ENCODE peak calls at places on chromosome 13, in six cellular contexts. E, X, C, Q, V and H are unnamed samples.

GRCh38 chr13:73602295-73602694 is 531.9 kb downstream of the KLF12 start:
- DNase-seq in E (no peak), X (no peak), C (no peak), Q (peak), V (no peak), H (no peak)

GRCh38 chr13:66546534-66547379 is 683.4 kb downstream of the PCDH9 start:
- DNase-seq in E (peak), X (no peak), C (no peak), Q (peak), V (no peak), H (no peak)

GRCh38 chr13:23323946-23324709 is 109.4 kb downstream of the SACS start:
- DNase-seq in E (no peak), X (no peak), C (no peak), Q (peak), V (no peak), H (no peak)

GRCh38 chr13:20553309-20553708 is 13.6 kb upstream of the IFT88 start:
- DNase-seq in E (no peak), X (no peak), C (no peak), Q (no peak), V (no peak), H (no peak)

GRCh38 chr13:24270639-24271131 is 38.7 kb upstream of the C1QTNF9 start:
- DNase-seq in E (no peak), X (peak), C (peak), Q (peak), V (peak), H (no peak)

GRCh38 chr13:80382576-80382975 is 41.6 kb upstream of the SPRY2 start:
- DNase-seq in E (no peak), X (no peak), C (no peak), Q (no peak), V (no peak), H (no peak)

GRCh38 chr13:113122571-113123225 is at the start of gene F10:
- DNase-seq in E (peak), X (peak), C (peak), Q (peak), V (no peak), H (no peak)

GRCh38 chr13:75326173-75327131 is 155.5 kb downstream of the TBC1D4 start:
- DNase-seq in E (no peak), X (no peak), C (no peak), Q (peak), V (peak), H (no peak)

GRCh38 chr13:101092985-101093384 is 323.3 kb downstream of the NALCN start:
- DNase-seq in E (no peak), X (no peak), C (no peak), Q (peak), V (no peak), H (no peak)

GRCh38 chr13:113539176-113539575 is 45.4 kb upstream of the TFDP1 start:
- DNase-seq in E (no peak), X (no peak), C (no peak), Q (no peak), V (no peak), H (no peak)

GRCh38 chr13:113358653-113359052 is 5.3 kb downstream of the GRTP1 start:
- DNase-seq in E (no peak), X (no peak), C (no peak), Q (peak), V (no peak), H (no peak)

DNA sequence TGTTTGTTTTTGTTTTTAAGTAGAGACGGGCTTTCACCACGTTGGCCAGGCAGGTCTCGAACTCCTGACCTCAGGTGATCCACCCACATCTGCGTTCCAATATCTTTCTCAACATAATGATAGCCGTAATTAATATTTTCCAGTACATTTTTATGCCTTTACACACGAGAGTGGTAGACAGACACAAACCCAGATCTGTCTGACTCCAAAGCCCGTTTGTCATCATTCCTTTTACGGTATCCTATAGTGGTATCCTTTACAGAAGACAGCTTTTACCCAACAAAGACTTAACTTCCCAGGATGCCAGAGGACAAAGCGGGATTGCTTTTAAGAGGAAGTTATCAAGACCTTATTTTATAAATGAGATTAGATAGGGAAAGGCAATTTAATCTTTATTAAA is 59.8 kb downstream of the IPO5 start:
- DNase-seq in E (no peak), X (no peak), C (no peak), Q (no peak), V (no peak), H (no peak)
- TF ChIP-seq CTCF in E (no peak), X (no peak), C (no peak), Q (no peak), V (no peak), H (no peak)

DNA sequence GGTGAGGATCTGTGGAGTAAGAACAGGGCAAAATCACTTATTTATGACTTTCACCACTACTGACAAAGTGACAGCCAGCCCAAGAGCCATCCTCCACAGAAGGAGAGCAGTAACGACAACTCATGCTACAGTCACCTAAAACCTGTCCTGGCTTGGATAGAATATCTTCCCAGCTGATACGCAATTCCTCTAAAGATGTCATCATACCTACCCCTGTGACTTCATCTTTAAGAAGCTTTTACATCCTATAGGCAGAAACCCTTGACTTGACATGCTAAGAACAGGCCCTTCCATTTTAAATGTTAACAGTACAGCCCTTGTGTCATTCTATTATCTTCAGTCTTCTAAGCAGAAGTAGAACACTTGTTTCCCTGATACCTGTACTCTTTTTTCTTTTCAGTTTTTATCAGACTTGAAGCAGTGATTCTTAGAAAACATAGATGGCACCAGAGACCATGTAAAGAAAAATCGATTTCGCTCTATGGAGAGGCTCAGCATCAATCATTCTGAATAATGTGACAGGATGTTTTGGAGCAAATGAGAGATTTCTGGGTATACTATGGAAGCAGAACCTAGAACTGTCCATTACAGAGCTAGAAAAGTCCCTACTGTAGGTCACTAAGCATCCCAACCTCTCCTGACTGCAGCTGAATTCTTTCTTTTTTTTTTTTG is 20.1 kb downstream of the STOML3 start:
- DNase-seq in E (no peak), X (no peak), C (no peak), Q (no peak), V (no peak), H (no peak)
- TF ChIP-seq CTCF in E (no peak), X (no peak), C (no peak), Q (no peak), V (no peak), H (no peak)

DNA sequence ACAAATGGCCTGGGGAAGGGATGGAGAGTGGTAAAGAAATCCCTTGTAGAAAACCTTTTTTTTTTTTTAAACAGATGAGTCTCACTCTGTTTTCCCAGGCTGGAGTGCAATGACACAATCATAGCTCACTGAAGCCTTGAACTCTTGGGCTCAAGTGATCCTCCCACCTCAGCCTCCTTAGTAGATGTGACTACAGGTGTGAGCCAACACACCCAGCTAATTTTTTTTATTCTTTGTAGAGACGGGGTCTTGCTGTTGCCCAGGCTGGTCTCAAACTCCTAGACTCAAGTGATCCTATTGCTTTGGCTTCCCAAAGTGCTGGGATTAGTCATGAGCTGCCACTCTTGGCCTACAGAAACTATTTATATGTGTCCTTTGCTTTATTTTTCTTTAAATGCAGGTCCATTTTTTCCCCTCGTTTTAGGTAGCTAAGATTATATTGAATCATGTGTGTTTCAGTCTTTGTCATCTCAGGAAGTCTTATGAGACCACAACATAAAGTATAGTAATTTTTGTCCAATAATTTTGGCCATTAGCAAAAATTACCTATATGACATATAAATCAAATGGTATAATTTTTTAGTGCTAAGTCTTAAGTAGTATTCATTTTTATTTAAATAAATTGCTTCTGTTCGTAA is 10.5 kb downstream of the LPAR6 start:
- DNase-seq in E (no peak), X (no peak), C (no peak), Q (no peak), V (no peak), H (no peak)
- TF ChIP-seq CTCF in E (no peak), X (no peak), C (no peak), Q (no peak), V (no peak), H (no peak)

DNA sequence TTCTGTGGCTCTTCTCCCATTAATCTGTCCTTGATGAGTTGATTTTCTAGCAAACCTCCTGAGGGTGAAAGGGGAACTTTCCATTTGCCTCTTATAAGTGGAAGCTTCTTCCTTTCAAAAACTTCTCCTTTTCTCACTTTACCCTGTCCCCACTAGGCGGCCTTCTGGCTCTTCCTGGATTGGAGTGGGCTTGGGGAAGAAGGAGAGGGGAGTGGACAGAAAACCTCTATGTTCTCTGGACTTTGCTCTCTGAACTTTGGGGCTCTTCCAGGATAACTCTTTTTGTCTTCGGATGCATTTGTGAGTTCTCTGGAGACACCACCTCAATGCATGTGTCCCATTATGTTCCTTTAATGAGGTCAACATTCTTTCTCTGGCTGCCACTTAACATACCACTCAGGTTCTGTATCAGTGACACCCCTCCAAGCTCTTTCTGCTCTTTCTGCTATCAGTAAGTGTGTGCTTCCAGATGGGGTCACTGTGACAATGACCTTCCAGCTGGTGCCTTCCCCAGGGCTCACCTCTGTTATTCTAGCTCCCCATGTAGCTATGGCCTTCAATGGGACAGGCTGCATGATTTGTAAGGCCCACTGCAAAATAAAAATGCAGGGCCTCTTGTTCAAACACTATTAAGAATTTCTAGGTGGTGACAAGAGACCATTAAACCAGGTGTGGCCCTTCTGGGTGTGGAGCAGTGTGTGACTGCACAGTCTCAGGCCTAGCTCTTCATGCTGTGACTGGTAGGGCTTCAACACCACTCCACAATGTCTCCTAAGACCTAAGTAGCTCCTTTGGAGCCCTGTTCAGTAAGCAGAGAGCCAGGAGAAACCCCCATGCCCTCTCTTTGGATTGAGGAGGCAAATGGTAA is 389.2 kb downstream of the EFNB2 start:
- DNase-seq in E (no peak), X (no peak), C (no peak), Q (no peak), V (no peak), H (no peak)
- TF ChIP-seq CTCF in E (no peak), X (no peak), C (no peak), Q (no peak), V (no peak), H (no peak)

GRCh38 chr13:103762523-103762922 is 696.3 kb upstream of the SLC10A2 start:
- DNase-seq in E (no peak), X (no peak), C (no peak), Q (no peak), V (no peak), H (no peak)
- TF ChIP-seq CTCF in E (no peak), X (no peak), C (no peak), Q (no peak), V (no peak), H (peak)

DNA sequence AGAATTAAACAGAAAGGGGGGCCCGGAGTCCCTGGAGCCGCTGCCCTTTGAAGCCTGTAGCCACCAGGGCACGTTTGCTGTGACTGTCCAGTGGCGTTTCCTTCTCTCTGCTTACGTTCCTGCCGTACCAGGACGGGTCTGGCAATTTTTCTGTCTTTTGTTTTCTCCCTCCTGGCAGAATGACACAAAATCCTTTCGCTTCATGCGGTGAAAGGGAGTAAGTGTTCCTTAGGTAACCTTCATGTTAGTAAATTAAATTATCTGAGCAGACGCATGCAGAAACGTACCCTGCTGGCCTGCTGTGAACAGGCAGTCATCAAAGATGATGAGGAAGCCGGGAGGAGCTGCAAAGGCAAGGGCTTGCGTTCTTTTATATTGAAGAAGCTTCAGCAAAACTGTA is 299.3 kb upstream of the ARGLU1 start:
- DNase-seq in E (no peak), X (no peak), C (no peak), Q (no peak), V (no peak), H (no peak)
- TF ChIP-seq CTCF in E (peak), X (no peak), C (no peak), Q (no peak), V (no peak), H (peak)

GRCh38 chr13:98411617-98412310 is 165.1 kb downstream of the STK24 start:
- DNase-seq in E (no peak), X (peak), C (no peak), Q (no peak), V (no peak), H (no peak)

GRCh38 chr13:98416408-98416807 is 160.5 kb downstream of the STK24 start:
- DNase-seq in E (no peak), X (peak), C (peak), Q (no peak), V (no peak), H (peak)

GRCh38 chr13:98415326-98416070 is 161.4 kb downstream of the STK24 start:
- DNase-seq in E (no peak), X (no peak), C (no peak), Q (no peak), V (no peak), H (no peak)

GRCh38 chr13:98411013-98411412 is 165.9 kb downstream of the STK24 start:
- DNase-seq in E (no peak), X (no peak), C (no peak), Q (no peak), V (no peak), H (no peak)

GRCh38 chr13:98413796-98414195 is 163.1 kb downstream of the STK24 start:
- DNase-seq in E (no peak), X (no peak), C (no peak), Q (no peak), V (no peak), H (no peak)
- TF ChIP-seq CTCF in E (no peak), X (no peak), C (no peak), Q (no peak), V (no peak), H (no peak)

GRCh38 chr13:32266130-32266529 is 49.0 kb downstream of the ZAR1L start:
- DNase-seq in E (no peak), X (no peak), C (no peak), Q (no peak), V (no peak), H (no peak)
- TF ChIP-seq CTCF in E (no peak), X (no peak), C (no peak), Q (no peak), V (no peak), H (no peak)

GRCh38 chr13:49652691-49653305 is 24.5 kb downstream of the ARL11 start:
- DNase-seq in E (no peak), X (peak), C (peak), Q (peak), V (no peak), H (no peak)
- TF ChIP-seq CTCF in E (peak), X (no peak), C (no peak), Q (peak), V (no peak), H (peak)

DNA sequence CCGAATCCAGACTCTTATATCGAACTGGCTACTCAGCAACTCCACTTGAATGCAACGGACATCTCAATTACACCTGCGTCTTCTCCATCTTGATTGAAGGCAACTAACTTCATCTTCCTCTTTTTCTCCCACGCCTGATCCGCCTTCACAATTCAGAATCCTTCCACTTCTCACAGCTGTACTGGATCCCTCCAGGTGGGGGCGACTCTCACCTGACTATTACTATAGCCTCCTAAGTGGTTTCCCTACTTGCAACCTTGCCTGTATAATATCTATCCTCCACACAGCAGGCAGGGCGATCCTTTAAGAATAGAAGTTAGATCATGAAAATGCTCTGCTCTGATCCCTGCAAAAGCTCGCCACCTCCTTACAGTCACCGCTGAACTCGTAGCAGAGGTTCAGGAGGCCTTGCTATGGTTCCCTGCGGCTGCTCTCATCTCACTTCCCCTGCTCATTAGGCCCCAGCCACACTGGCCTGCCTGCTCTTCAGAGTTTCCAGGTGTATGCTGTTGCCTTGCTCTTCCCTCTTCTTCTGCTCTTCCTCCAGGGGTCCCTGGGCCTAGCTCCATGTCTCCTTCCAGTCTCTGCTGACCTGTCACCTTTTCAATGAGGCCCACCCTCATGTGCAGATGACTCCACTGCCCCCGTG is 31.9 kb downstream of the RFXAP start:
- DNase-seq in E (no peak), X (no peak), C (peak), Q (no peak), V (no peak), H (no peak)
- TF ChIP-seq CTCF in E (peak), X (no peak), C (no peak), Q (peak), V (no peak), H (peak)